ENCODE peak calls at places on chromosomes 11 and 22, in nine cellular contexts. S, W, N, E, Q, V, J, D and Y are unnamed samples.

GRCh38 chr22:42565956-42566355 is 12.2 kb downstream of the SERHL2 start:
- DNase-seq in S (no peak), W (no peak), N (no peak), E (no peak), Q (no peak), V (no peak), J (no peak), D (no peak), Y (no peak)

GRCh38 chr11:118929496-118930151 is 3.9 kb upstream of the BCL9L start:
- DNase-seq in S (peak), W (peak), N (no peak), E (peak), Q (peak), V (no peak), J (peak), D (peak), Y (peak)

GRCh38 chr22:20563941-20564371 is 56.5 kb downstream of the MED15 start:
- DNase-seq in S (no peak), W (no peak), N (no peak), E (no peak), Q (no peak), V (no peak), J (no peak), D (no peak), Y (no peak)

GRCh38 chr11:78351979-78352731 is 65.5 kb downstream of the GAB2 start:
- DNase-seq in S (no peak), W (no peak), N (no peak), E (no peak), Q (no peak), V (no peak), J (no peak), D (peak), Y (no peak)

GRCh38 chr11:65429069-65429681 is 6.6 kb downstream of the NEAT1 start:
- DNase-seq in S (no peak), W (no peak), N (peak), E (no peak), Q (no peak), V (no peak), J (no peak), D (peak), Y (no peak)

GRCh38 chr11:96524475-96524874 is 134.7 kb downstream of the JRKL start:
- DNase-seq in S (no peak), W (no peak), N (no peak), E (no peak), Q (no peak), V (no peak), J (no peak), D (no peak), Y (no peak)

GRCh38 chr11:33172345-33172744 is 11.1 kb upstream of the CSTF3 start:
- DNase-seq in S (no peak), W (no peak), N (no peak), E (no peak), Q (no peak), V (no peak), J (no peak), D (no peak), Y (no peak)

GRCh38 chr11:68014157-68014965 is 4.2 kb downstream of the ALDH3B1 start:
- DNase-seq in S (peak), W (peak), N (peak), E (no peak), Q (no peak), V (peak), J (no peak), D (peak), Y (no peak)

GRCh38 chr11:75465701-75466531 is 32.9 kb upstream of the KLHL35 start:
- DNase-seq in S (no peak), W (no peak), N (no peak), E (no peak), Q (no peak), V (no peak), J (no peak), D (peak), Y (no peak)

GRCh38 chr11:10778217-10778970 is 27.3 kb downstream of the CTR9 start:
- DNase-seq in S (peak), W (no peak), N (peak), E (no peak), Q (no peak), V (no peak), J (no peak), D (no peak), Y (no peak)

GRCh38 chr11:2807801-2808241 is 77.8 kb downstream of the CDKN1C start:
- DNase-seq in S (no peak), W (no peak), N (no peak), E (no peak), Q (no peak), V (no peak), J (no peak), D (no peak), Y (no peak)

GRCh38 chr11:78207532-78208256 is 19.0 kb downstream of the USP35 start:
- DNase-seq in S (no peak), W (no peak), N (no peak), E (no peak), Q (no peak), V (no peak), J (no peak), D (no peak), Y (no peak)

GRCh38 chr11:2942872-2943710 is 13.9 kb upstream of the PHLDA2 start:
- DNase-seq in S (no peak), W (no peak), N (no peak), E (no peak), Q (no peak), V (no peak), J (no peak), D (no peak), Y (no peak)

GRCh38 chr11:131460931-131461330 is 90.5 kb downstream of the NTM start:
- DNase-seq in S (no peak), W (no peak), N (no peak), E (no peak), Q (no peak), V (no peak), J (no peak), D (no peak), Y (no peak)

GRCh38 chr22:23122992-23123803 is 18.6 kb downstream of the RSPH14 start:
- DNase-seq in S (no peak), W (no peak), N (no peak), E (no peak), Q (no peak), V (no peak), J (no peak), D (no peak), Y (no peak)

GRCh38 chr11:94809251-94809650 is 41.1 kb downstream of the AMOTL1 start:
- DNase-seq in S (no peak), W (no peak), N (peak), E (no peak), Q (no peak), V (no peak), J (no peak), D (no peak), Y (no peak)

GRCh38 chr11:3104051-3104714 is 47.0 kb upstream of the CARS1 start:
- DNase-seq in S (no peak), W (no peak), N (no peak), E (no peak), Q (no peak), V (no peak), J (no peak), D (no peak), Y (no peak)

GRCh38 chr11:47179655-47179991 is 2.9 kb upstream of the ARFGAP2 start:
- DNase-seq in S (no peak), W (peak), N (no peak), E (no peak), Q (peak), V (no peak), J (peak), D (no peak), Y (peak)

GRCh38 chr11:2662024-2662312 is 37.8 kb downstream of the KCNQ1OT1 start:
- DNase-seq in S (no peak), W (no peak), N (no peak), E (no peak), Q (no peak), V (no peak), J (no peak), D (no peak), Y (no peak)

GRCh38 chr11:128830836-128831780 is 36.0 kb downstream of the KCNJ1 start:
- DNase-seq in S (peak), W (peak), N (peak), E (peak), Q (peak), V (peak), J (peak), D (peak), Y (peak)

GRCh38 chr11:122025757-122026156 is 90.3 kb downstream of the BLID start:
- DNase-seq in S (no peak), W (no peak), N (no peak), E (no peak), Q (no peak), V (no peak), J (no peak), D (no peak), Y (no peak)

GRCh38 chr11:10930224-10930960 is 72.5 kb upstream of the ZBED5 start:
- DNase-seq in S (no peak), W (no peak), N (no peak), E (no peak), Q (no peak), V (no peak), J (peak), D (peak), Y (no peak)

GRCh38 chr22:38766076-38766777 is 10.4 kb upstream of the SUN2 start:
- DNase-seq in S (peak), W (peak), N (no peak), E (peak), Q (peak), V (no peak), J (no peak), D (peak), Y (peak)

GRCh38 chr11:111417766-111418435 is 38.8 kb upstream of the POU2AF1 start:
- DNase-seq in S (peak), W (no peak), N (peak), E (peak), Q (no peak), V (no peak), J (no peak), D (no peak), Y (no peak)

GRCh38 chr11:105673089-105673488 is 63.2 kb downstream of the GRIA4 start:
- DNase-seq in S (peak), W (no peak), N (no peak), E (no peak), Q (no peak), V (no peak), J (no peak), D (peak), Y (no peak)

GRCh38 chr11:66686100-66686785 is 8.6 kb upstream of the RBM4B start:
- DNase-seq in S (no peak), W (no peak), N (no peak), E (no peak), Q (no peak), V (no peak), J (no peak), D (no peak), Y (no peak)

GRCh38 chr22:44755956-44756361 is 3.6 kb downstream of the ARHGAP8 start:
- DNase-seq in S (peak), W (no peak), N (no peak), E (no peak), Q (no peak), V (no peak), J (no peak), D (no peak), Y (no peak)

GRCh38 chr11:80186687-80187086 is 745.9 kb upstream of the TENM4 start:
- DNase-seq in S (no peak), W (no peak), N (no peak), E (no peak), Q (no peak), V (no peak), J (no peak), D (no peak), Y (no peak)

GRCh38 chr22:26461188-26461810 is 22.3 kb downstream of the HPS4 start:
- DNase-seq in S (peak), W (peak), N (no peak), E (no peak), Q (peak), V (no peak), J (peak), D (peak), Y (peak)

GRCh38 chr22:27867958-27868737 is 50.9 kb downstream of the PITPNB start:
- DNase-seq in S (no peak), W (no peak), N (no peak), E (no peak), Q (no peak), V (no peak), J (no peak), D (no peak), Y (no peak)

GRCh38 chr11:64258356-64258755 is 7.0 kb downstream of the PLCB3 start:
- DNase-seq in S (no peak), W (no peak), N (no peak), E (no peak), Q (no peak), V (no peak), J (no peak), D (no peak), Y (no peak)

GRCh38 chr11:94754335-94754734 is 13.8 kb upstream of the AMOTL1 start:
- DNase-seq in S (no peak), W (no peak), N (no peak), E (no peak), Q (no peak), V (no peak), J (no peak), D (no peak), Y (no peak)

GRCh38 chr11:23021287-23021863 is 161.1 kb upstream of the CCDC179 start:
- DNase-seq in S (peak), W (peak), N (no peak), E (peak), Q (no peak), V (peak), J (peak), D (peak), Y (peak)

GRCh38 chr11:2211113-2211971 is 39.7 kb upstream of the TH start:
- DNase-seq in S (peak), W (peak), N (no peak), E (no peak), Q (no peak), V (no peak), J (peak), D (no peak), Y (no peak)

GRCh38 chr11:34512810-34513673 is 552 bp downstream of the ELF5 start:
- DNase-seq in S (peak), W (no peak), N (no peak), E (peak), Q (peak), V (peak), J (no peak), D (peak), Y (peak)